ENCODE peak calls at places on chromosomes 2 and 18, in seven cellular contexts. O, M, A, T, E, G and X are unnamed samples.

GRCh38 chr18:31609886-31610646 is 18.4 kb downstream of the TTR start:
- DNase-seq in O (no peak), M (no peak), A (no peak), T (no peak), E (no peak), G (no peak), X (peak)

GRCh38 chr2:85861180-85861579 is 27.6 kb downstream of the ST3GAL5 start:
- DNase-seq in O (no peak), M (no peak), A (no peak), T (no peak), E (no peak), G (no peak), X (no peak)

GRCh38 chr2:143175435-143175834 is 46.2 kb downstream of the ARHGAP15 start:
- DNase-seq in O (no peak), M (no peak), A (no peak), T (no peak), E (no peak), G (no peak), X (no peak)

GRCh38 chr2:168246072-168246482 is 1.3 kb downstream of the STK39 start:
- DNase-seq in O (no peak), M (no peak), A (no peak), T (no peak), E (no peak), G (no peak), X (no peak)

GRCh38 chr2:144999040-144999875 is 479.3 kb upstream of the ZEB2 start:
- DNase-seq in O (peak), M (no peak), A (no peak), T (no peak), E (peak), G (no peak), X (no peak)

GRCh38 chr2:26067186-26067974 is 33.5 kb downstream of the RAB10 start:
- DNase-seq in O (no peak), M (no peak), A (no peak), T (no peak), E (no peak), G (no peak), X (no peak)

GRCh38 chr18:54679318-54680149 is 88.5 kb downstream of the DYNAP start:
- DNase-seq in O (peak), M (no peak), A (peak), T (peak), E (peak), G (peak), X (no peak)

GRCh38 chr2:54208364-54209240 is 47.4 kb downstream of the TSPYL6 start:
- DNase-seq in O (peak), M (no peak), A (no peak), T (no peak), E (peak), G (peak), X (no peak)

GRCh38 chr2:29114514-29114840 is 738 bp upstream of the CLIP4 start:
- DNase-seq in O (no peak), M (peak), A (no peak), T (no peak), E (peak), G (no peak), X (no peak)

GRCh38 chr18:26648509-26649192 is 100.3 kb upstream of the KCTD1 start:
- DNase-seq in O (no peak), M (no peak), A (no peak), T (no peak), E (no peak), G (no peak), X (no peak)

GRCh38 chr2:63651361-63651760 is 62.6 kb downstream of the MDH1 start:
- DNase-seq in O (no peak), M (no peak), A (no peak), T (no peak), E (no peak), G (no peak), X (no peak)

GRCh38 chr2:109513749-109514588 is 99.8 kb downstream of the SEPTIN10 start:
- DNase-seq in O (peak), M (no peak), A (no peak), T (peak), E (peak), G (peak), X (no peak)

GRCh38 chr2:64327129-64327509 is 126.8 kb upstream of the LGALSL start:
- DNase-seq in O (no peak), M (no peak), A (no peak), T (no peak), E (no peak), G (no peak), X (no peak)

GRCh38 chr2:215461836-215462532 is 26.1 kb upstream of the FN1 start:
- DNase-seq in O (peak), M (no peak), A (no peak), T (no peak), E (peak), G (no peak), X (no peak)